ENCODE peak calls at places on chromosome 13, in nine cellular contexts. B is A549, A is transverse colon, E is stomach, D is adrenal gland, V is uterus, N is vagina, L is IMR-90, G is gastrocnemius medialis. P is an unnamed sample.

GRCh38 chr13:66296328-66296727 is 933.8 kb downstream of the PCDH9 start:
- DNase-seq in N (no peak), B (no peak), L (no peak), G (no peak), A (no peak), D (no peak), V (no peak), E (no peak), P (no peak)

GRCh38 chr13:40672310-40673060 is 6.0 kb upstream of the FOXO1 start:
- DNase-seq in E (no peak), G (no peak), V (no peak), L (peak; percentile 70), N (no peak), A (no peak), D (no peak), B (peak; percentile 70), P (no peak)

GRCh38 chr13:83449666-83450395 is 432.4 kb downstream of the SLITRK1 start:
- DNase-seq in B (peak; percentile 39), G (no peak), D (no peak), N (no peak), V (no peak), E (no peak), L (peak; percentile 62), A (no peak), P (no peak)

GRCh38 chr13:49810464-49810824 is 18.0 kb upstream of the KPNA3 start:
- DNase-seq in L (no peak), V (no peak), D (no peak), A (no peak), N (no peak), G (no peak), E (no peak), B (no peak), P (no peak)

GRCh38 chr13:97948041-97948440 is 5.4 kb upstream of the IPO5 start:
- DNase-seq in B (no peak), N (no peak), E (no peak), G (no peak), D (no peak), L (peak; percentile 35), A (no peak), V (no peak), P (no peak)

GRCh38 chr13:97067342-97067895 is 73.1 kb upstream of the OXGR1 start:
- DNase-seq in E (no peak), V (no peak), B (no peak), L (no peak), D (no peak), G (no peak), A (no peak), N (no peak), P (no peak)

GRCh38 chr13:37173214-37173613 is 67.8 kb upstream of the CSNK1A1L start:
- DNase-seq in D (no peak), A (no peak), N (no peak), G (no peak), B (no peak), E (no peak), V (no peak), L (peak; percentile 89), P (no peak)

GRCh38 chr13:113953561-113953960 is 20.3 kb downstream of the C13orf46 start:
- DNase-seq in B (no peak), V (no peak), D (no peak), L (no peak), G (no peak), N (no peak), A (no peak), E (no peak), P (no peak)

GRCh38 chr13:74256969-74257368 is 122.8 kb upstream of the KLF12 start:
- DNase-seq in B (no peak), A (no peak), E (no peak), G (no peak), V (no peak), N (no peak), L (no peak), D (no peak), P (no peak)

GRCh38 chr13:38418286-38418685 is 68.6 kb downstream of the UFM1 start:
- DNase-seq in A (no peak), B (no peak), E (no peak), N (no peak), D (no peak), V (no peak), L (no peak), G (no peak), P (no peak)

GRCh38 chr13:79451500-79451962 is 29.4 kb upstream of the NDFIP2 start:
- DNase-seq in G (no peak), E (no peak), A (peak; percentile 26), D (peak; percentile 57), B (peak; percentile 41), V (no peak), L (peak; percentile 92), N (no peak), P (no peak)

GRCh38 chr13:112688560-112689497 is 1.0 kb upstream of the ATP11A start:
- DNase-seq in E (peak; percentile 40), L (no peak), B (no peak), N (no peak), G (peak; percentile 36), D (peak; percentile 54), V (no peak), A (peak; percentile 29), P (no peak)

GRCh38 chr13:112131740-112132113 is 64.8 kb downstream of the SOX1 start:
- DNase-seq in A (peak; percentile 64), B (no peak), D (no peak), G (no peak), E (peak; percentile 13), N (no peak), V (no peak), L (no peak), P (no peak)

GRCh38 chr13:42395066-42395821 is 123.3 kb downstream of the AKAP11 start:
- DNase-seq in E (no peak), B (no peak), D (no peak), A (no peak), N (no peak), V (no peak), G (no peak), L (no peak), P (no peak)

GRCh38 chr13:34967851-34968562 is 25.9 kb downstream of the NBEA start:
- DNase-seq in D (no peak), B (no peak), E (no peak), G (no peak), L (no peak), N (no peak), A (no peak), V (no peak), P (no peak)

DNA sequence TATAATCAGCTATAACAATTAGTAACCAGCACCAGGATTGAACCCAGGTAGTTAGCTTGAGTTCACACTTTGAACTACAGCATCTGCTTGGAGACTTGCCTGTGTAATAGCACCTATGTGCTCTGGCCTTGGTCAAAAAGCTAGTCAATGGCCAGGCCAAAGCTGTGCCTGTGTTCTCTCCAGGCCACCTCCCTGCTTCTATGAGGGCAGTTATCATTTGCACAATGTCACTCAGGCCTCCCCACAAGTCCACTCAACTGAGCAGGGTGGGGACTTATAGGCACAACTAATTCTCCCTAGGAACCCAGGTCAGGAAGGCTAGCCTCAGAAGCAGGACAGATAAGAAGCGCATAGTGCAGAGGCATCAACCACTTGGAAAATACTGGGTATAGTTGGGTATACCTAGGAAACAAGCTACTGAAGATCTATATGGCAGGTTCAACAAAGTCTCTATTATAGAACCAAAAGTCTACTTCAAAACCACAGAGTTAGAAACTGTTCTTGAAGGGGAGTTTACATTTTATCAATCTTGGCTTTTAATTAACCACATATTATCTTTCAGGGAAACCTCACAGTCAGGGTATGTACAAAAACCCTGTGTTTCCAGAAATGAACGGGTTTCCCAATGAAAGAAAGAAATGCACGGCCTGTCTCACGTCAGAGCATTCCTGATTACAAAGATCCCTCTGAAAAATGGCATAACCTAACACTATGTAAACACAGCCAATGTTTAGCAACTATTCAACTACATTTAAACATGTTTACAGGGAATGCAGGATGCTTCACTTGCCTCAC is 140.9 kb downstream of the ABCC4 start:
- DNase-seq in G (no peak), A (no peak), V (no peak), L (peak; percentile 72), D (no peak), B (peak; percentile 81), E (no peak), N (no peak), P (no peak)
- TF ChIP-seq CTCF in G (no peak), A (no peak), V (no peak), L (no peak), D (no peak), B (no peak), E (no peak), N (no peak), P (no peak)

GRCh38 chr13:84588023-84588422 is 705.7 kb upstream of the SLITRK1 start:
- DNase-seq in G (no peak), B (no peak), N (no peak), L (no peak), V (no peak), E (no peak), D (no peak), A (no peak), P (no peak)
- TF ChIP-seq POLR2A in G (no peak), B (no peak), N (no peak), L (no peak), V (no peak), E (no peak), D (no peak), A (no peak), P (no peak)

GRCh38 chr13:51843529-51843928 is 1.4 kb downstream of the TMEM272 start:
- DNase-seq in A (no peak), V (no peak), B (no peak), D (no peak), G (no peak), E (no peak), N (no peak), L (no peak), P (no peak)

GRCh38 chr13:51840141-51840540 is 4.8 kb downstream of the TMEM272 start:
- DNase-seq in D (no peak), A (no peak), N (no peak), L (no peak), B (no peak), G (no peak), V (no peak), E (no peak), P (no peak)

GRCh38 chr13:51839711-51840110 is 5.3 kb downstream of the TMEM272 start:
- DNase-seq in G (no peak), D (no peak), N (no peak), E (no peak), L (no peak), V (no peak), A (no peak), B (no peak), P (no peak)

GRCh38 chr13:51840917-51841316 is 4.1 kb downstream of the TMEM272 start:
- DNase-seq in A (no peak), B (no peak), E (no peak), N (peak; percentile 62), G (no peak), L (no peak), D (no peak), V (no peak), P (no peak)

GRCh38 chr13:51841732-51842131 is 3.2 kb downstream of the TMEM272 start:
- DNase-seq in N (no peak), L (no peak), A (no peak), G (no peak), V (no peak), B (no peak), E (no peak), D (no peak), P (no peak)
- H3K4me1 ChIP-seq in N (no peaks in the 10 kb centered on the region), L (no peaks in the 10 kb centered on the region), A (no peaks in the 10 kb centered on the region), G (no peaks in the 10 kb centered on the region), V (no peaks in the 10 kb centered on the region), B (no peaks in the 10 kb centered on the region), E (peaks cover 4% of the 10 kb centered on the region), D (peaks cover 6% of the 10 kb centered on the region), P (peaks cover 2% of the 10 kb centered on the region)

DNA sequence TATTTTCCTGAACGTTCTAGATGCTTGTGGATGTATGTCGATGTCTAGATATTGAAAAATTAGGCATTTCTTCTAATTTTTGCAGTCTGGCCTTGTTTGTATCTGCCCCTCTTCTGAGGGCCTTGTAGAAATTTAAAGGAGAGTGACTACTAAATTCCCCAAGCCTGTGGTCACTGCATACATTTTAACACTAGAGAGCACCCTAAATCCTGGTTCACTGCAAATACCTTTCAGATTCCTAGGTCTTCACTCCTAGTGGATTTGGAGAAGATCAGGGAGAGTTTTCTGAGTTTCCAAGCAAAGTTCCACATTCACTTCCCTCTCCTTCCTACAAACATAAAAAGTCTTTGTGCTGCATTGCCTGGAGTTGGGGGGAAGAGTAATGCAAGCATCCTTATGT is 1272.5 kb downstream of the OLFM4 start:
- DNase-seq in B (no peak), D (no peak), L (no peak), E (no peak), G (no peak), A (no peak), V (no peak), N (no peak), P (no peak)
- TF ChIP-seq CTCF in B (no peak), D (no peak), L (no peak), E (no peak), G (no peak), A (no peak), V (no peak), N (no peak), P (no peak)